ENCODE peak calls at places on chromosomes 1 and 21, in eight cellular contexts. N, B, U, G, F, H, W and S are unnamed samples.

GRCh38 chr1:153206631-153207030 is 3.4 kb downstream of the LELP1 start:
- DNase-seq in W (no peak), U (no peak), F (no peak), H (no peak), G (no peak), B (no peak), N (no peak), S (no peak)

GRCh38 chr1:191668525-191668924 is 489.7 kb upstream of the RGS18 start:
- DNase-seq in B (no peak), N (no peak), F (no peak), G (no peak), U (no peak), H (no peak), W (no peak), S (no peak)

GRCh38 chr1:208326033-208326432 is 81.8 kb upstream of the PLXNA2 start:
- DNase-seq in F (no peak), U (no peak), H (no peak), B (no peak), N (no peak), W (no peak), G (no peak), S (no peak)

GRCh38 chr1:54861070-54861761 is 25.8 kb downstream of the DHCR24 start:
- DNase-seq in F (no peak), W (no peak), U (peak), H (peak), B (no peak), N (no peak), G (no peak), S (no peak)

GRCh38 chr1:175097361-175097760 is 29.7 kb downstream of the TNN start:
- DNase-seq in U (no peak), N (no peak), W (no peak), G (no peak), F (no peak), H (no peak), B (no peak), S (no peak)

GRCh38 chr1:11858968-11859871 is 475 bp upstream of the NPPB start:
- DNase-seq in W (peak), F (no peak), U (peak), B (no peak), H (peak), N (peak), G (peak), S (peak)

GRCh38 chr1:23529146-23530088 is 1.6 kb downstream of the E2F2 start:
- DNase-seq in B (no peak), H (no peak), G (peak), U (peak), F (no peak), W (no peak), N (no peak), S (no peak)

GRCh38 chr1:168691541-168691940 is 37.5 kb downstream of the DPT start:
- DNase-seq in B (no peak), G (no peak), W (no peak), F (no peak), H (no peak), U (no peak), N (no peak), S (no peak)

GRCh38 chr1:222815367-222815765 is 527 bp downstream of the DISP1 start:
- DNase-seq in N (peak), G (peak), H (no peak), F (no peak), U (no peak), B (no peak), W (no peak), S (no peak)

GRCh38 chr1:208154040-208154439 is 90.1 kb downstream of the PLXNA2 start:
- DNase-seq in B (no peak), N (no peak), F (no peak), W (no peak), G (no peak), H (no peak), U (no peak), S (no peak)

GRCh38 chr1:222886194-222887126 is 71.6 kb downstream of the DISP1 start:
- DNase-seq in W (no peak), B (no peak), H (no peak), N (no peak), U (no peak), F (no peak), G (no peak), S (no peak)

GRCh38 chr1:214018605-214019268 is 31.0 kb downstream of the PROX1 start:
- DNase-seq in B (no peak), F (no peak), N (no peak), H (no peak), G (no peak), U (peak), W (peak), S (no peak)

GRCh38 chr1:26838474-26839338 is 12.2 kb downstream of the ZDHHC18 start:
- DNase-seq in W (no peak), U (no peak), G (no peak), B (no peak), N (no peak), F (no peak), H (no peak), S (no peak)

GRCh38 chr1:38005195-38006007 is at the start of gene FHL3:
- DNase-seq in G (peak), F (peak), N (peak), U (no peak), W (peak), B (no peak), H (peak), S (no peak)

GRCh38 chr1:232878141-232878540 is 72.3 kb upstream of the NTPCR start:
- DNase-seq in H (no peak), G (no peak), U (no peak), W (no peak), N (no peak), B (no peak), F (no peak), S (no peak)

GRCh38 chr1:232880354-232880753 is 70.1 kb upstream of the NTPCR start:
- DNase-seq in G (peak), H (peak), N (no peak), W (peak), U (peak), B (no peak), F (no peak), S (no peak)

GRCh38 chr1:232875536-232875935 is 70.3 kb downstream of the MAP10 start:
- DNase-seq in N (no peak), B (no peak), H (peak), F (no peak), U (no peak), W (no peak), G (no peak), S (no peak)

GRCh38 chr1:232876506-232877360 is 71.5 kb downstream of the MAP10 start:
- DNase-seq in H (no peak), N (no peak), W (no peak), G (no peak), B (no peak), F (no peak), U (no peak), S (no peak)

GRCh38 chr1:232877361-232877991 is 72.3 kb downstream of the MAP10 start:
- DNase-seq in H (no peak), U (no peak), N (no peak), G (no peak), W (no peak), B (no peak), F (no peak), S (no peak)
- TF ChIP-seq CTCF in H (no peak), U (no peak), N (no peak), G (no peak), W (no peak), B (no peak), F (no peak), S (no peak)

GRCh38 chr1:66889030-66889429 is 35.6 kb downstream of the DNAI4 start:
- DNase-seq in F (no peak), N (no peak), U (no peak), W (no peak), G (no peak), H (no peak), B (no peak), S (no peak)

GRCh38 chr1:66890621-66891020 is 34.0 kb downstream of the DNAI4 start:
- DNase-seq in B (no peak), U (no peak), G (no peak), W (no peak), F (no peak), H (peak), N (no peak), S (no peak)

GRCh38 chr1:66893712-66894111 is 30.9 kb downstream of the DNAI4 start:
- DNase-seq in W (no peak), G (no peak), F (no peak), U (no peak), N (no peak), B (no peak), H (no peak), S (no peak)
- TF ChIP-seq CTCF in W (no peak), G (no peak), F (no peak), U (no peak), N (no peak), B (no peak), H (no peak), S (no peak)

GRCh38 chr1:96840396-96840795 is 118.8 kb downstream of the PTBP2 start:
- DNase-seq in F (no peak), H (peak), N (no peak), U (no peak), B (no peak), W (no peak), G (no peak), S (no peak)

GRCh38 chr1:96843196-96843595 is 121.6 kb downstream of the PTBP2 start:
- DNase-seq in G (no peak), F (no peak), H (peak), W (no peak), N (no peak), U (no peak), B (no peak), S (no peak)

GRCh38 chr1:96845464-96845863 is 123.9 kb downstream of the PTBP2 start:
- DNase-seq in W (peak), F (no peak), H (no peak), G (peak), N (no peak), B (no peak), U (peak), S (no peak)

GRCh38 chr1:96843601-96844000 is 122.0 kb downstream of the PTBP2 start:
- DNase-seq in B (no peak), N (no peak), H (peak), F (no peak), W (no peak), U (no peak), G (no peak), S (no peak)

GRCh38 chr1:96842215-96842614 is 120.6 kb downstream of the PTBP2 start:
- DNase-seq in G (no peak), F (no peak), U (no peak), B (no peak), W (no peak), N (no peak), H (peak), S (no peak)
- TF ChIP-seq CTCF in G (no peak), F (no peak), U (peak), B (no peak), W (peak), N (no peak), H (peak), S (peak)

DNA sequence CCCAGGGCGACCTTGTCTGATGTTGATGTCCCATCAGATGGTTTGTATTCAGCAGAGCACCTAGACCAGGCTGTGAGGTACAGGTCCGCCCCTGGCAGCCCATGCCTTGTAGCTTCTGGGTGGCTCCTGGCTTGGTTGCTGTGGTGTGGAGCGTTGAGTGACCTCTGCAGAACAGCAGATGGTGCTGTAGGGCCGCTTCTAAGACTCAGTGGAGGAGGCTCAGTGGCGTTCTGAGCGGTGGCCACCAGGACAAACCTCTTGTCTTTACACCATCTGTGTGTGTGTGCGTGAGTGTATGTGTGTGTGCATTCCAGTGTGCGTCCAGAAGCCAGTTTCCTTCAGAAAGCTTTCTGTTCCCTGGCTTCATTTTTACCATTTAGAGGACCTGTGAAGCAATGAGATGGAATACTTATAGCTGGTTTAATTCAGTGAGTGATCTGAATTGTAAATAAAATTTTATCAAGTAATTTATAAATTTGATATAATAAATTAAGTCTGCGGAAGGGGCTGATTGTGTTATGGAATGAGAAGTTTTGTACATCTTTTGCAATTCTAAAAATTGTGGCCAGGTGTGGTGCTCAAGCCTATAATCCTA is 66.1 kb downstream of the ADARB1 start:
- DNase-seq in B (peak), F (no peak), G (peak), H (peak), W (peak), N (peak), U (peak), S (peak)
- TF ChIP-seq CTCF in B (peak), F (peak), G (peak), H (peak), W (peak), N (peak), U (peak), S (peak)

GRCh38 chr1:241847540-241847795 is 536 bp upstream of the EXO1 start:
- DNase-seq in G (no peak), F (no peak), N (no peak), H (no peak), W (no peak), B (no peak), U (no peak), S (no peak)

GRCh38 chr1:241847796-241848668 is at the start of gene EXO1:
- DNase-seq in B (peak), W (peak), G (peak), H (peak), U (peak), F (peak), N (peak), S (peak)

GRCh38 chr1:241846375-241846774 is 1.6 kb upstream of the EXO1 start:
- DNase-seq in U (no peak), B (no peak), W (no peak), G (no peak), H (no peak), N (no peak), F (no peak), S (no peak)

GRCh38 chr1:241848680-241849344 is 808 bp downstream of the EXO1 start:
- DNase-seq in G (no peak), U (peak), W (peak), N (no peak), B (no peak), F (no peak), H (no peak), S (no peak)

DNA sequence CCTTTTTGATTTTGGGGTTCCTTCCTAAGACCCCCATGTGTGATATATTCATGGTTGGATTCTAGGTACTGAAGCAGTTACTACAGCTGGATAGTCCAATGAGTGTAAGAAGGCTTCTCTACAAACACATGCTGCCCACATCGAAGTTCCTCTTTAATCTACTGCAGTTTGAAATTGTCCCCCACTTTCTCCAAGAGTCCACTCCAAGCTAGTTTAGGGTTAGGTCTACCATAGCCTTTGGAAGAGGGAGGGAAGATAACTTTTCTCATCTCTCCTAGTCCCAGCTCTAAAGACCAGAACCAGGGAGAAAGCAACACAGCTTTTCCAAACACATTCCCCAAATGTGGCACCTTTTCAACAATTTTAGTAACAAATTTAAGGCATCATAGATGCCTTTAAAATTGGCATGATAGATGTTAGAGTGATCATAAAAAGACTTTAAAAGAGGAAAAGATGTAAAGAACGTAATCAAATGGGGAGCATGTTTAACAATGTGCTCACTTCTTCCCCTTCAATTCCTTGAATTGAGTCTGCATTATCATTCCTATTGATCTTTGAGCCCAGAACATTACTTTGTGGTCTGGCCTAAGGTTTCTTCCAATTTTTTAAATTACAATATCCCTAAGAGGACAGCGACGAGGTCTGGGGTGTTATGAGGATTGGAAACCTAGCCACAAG is 1.0 kb upstream of the EXO1 start:
- DNase-seq in F (no peak), G (no peak), U (no peak), B (no peak), H (no peak), W (no peak), N (no peak), S (no peak)
- TF ChIP-seq CTCF in F (no peak), G (no peak), U (no peak), B (no peak), H (no peak), W (no peak), N (no peak), S (no peak)

GRCh38 chr1:198686069-198686728 is 47.4 kb downstream of the PTPRC start:
- DNase-seq in B (no peak), F (no peak), H (peak), W (no peak), G (no peak), N (no peak), U (peak), S (no peak)
- TF ChIP-seq CTCF in B (peak), F (no peak), H (peak), W (peak), G (no peak), N (no peak), U (peak), S (peak)

DNA sequence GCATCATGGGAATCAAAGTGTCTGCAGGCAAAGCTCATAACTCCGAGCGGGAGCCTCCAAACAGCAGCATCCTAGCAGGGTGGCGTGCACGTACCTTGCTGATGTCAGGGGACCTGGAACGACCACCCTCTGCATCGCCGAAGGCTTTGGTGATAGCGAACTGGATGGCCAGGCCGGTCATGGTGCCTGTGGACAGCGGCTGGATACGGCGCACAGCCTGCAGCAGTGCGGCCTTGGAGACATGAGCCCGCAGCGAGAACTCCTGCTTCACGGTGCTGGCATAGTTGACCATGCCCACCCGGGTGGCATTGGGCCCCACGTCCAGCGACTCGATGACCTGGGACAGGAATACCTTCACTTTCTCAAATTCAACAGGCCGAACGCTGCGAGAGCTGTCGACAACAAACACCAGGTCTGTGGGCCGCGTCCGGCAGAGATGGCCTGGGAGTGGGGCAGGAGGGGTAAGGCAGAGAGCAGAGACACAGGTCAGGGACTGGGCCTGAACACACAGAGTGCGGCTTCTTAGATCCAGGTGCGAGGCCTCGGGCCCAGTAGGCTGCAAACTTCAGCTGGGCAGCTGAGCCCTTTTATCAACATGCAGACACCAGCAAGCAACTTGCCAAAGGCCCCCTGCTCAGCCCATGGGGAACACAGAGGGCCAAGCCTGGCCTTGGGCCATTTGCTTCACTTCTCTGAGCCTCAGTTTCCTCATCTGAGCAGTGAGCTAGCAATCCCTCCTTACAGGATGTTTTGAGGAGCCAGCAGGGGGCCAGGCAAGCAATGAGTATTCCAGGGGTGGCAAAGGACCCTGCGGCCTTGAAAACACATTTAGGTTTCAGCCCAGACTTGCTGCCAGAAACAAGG is 1.8 kb downstream of the MATN1 start:
- DNase-seq in F (no peak), U (peak), G (no peak), N (no peak), B (no peak), H (no peak), W (no peak), S (no peak)
- TF ChIP-seq CTCF in F (no peak), U (peak), G (no peak), N (no peak), B (no peak), H (no peak), W (no peak), S (peak)